ENCODE peak calls at places on chromosome 22, in five cellular contexts. W, X, O, Q and N are unnamed samples.

GRCh38 chr22:23240639-23241389 is 60.5 kb downstream of the BCR start:
- DNase-seq in W (peak), X (no peak), O (no peak), Q (peak), N (no peak)

GRCh38 chr22:36237462-36238347 is 1.6 kb downstream of the APOL2 start:
- DNase-seq in W (no peak), X (no peak), O (no peak), Q (peak), N (peak)

GRCh38 chr22:31425331-31426050 is 26.1 kb downstream of the DRG1 start:
- DNase-seq in W (no peak), X (no peak), O (no peak), Q (no peak), N (no peak)

GRCh38 chr22:35961480-35961902 is 67.1 kb downstream of the RBFOX2 start:
- DNase-seq in W (no peak), X (peak), O (no peak), Q (peak), N (peak)

GRCh38 chr22:34135749-34136148 is 215.5 kb upstream of the LARGE1 start:
- DNase-seq in W (no peak), X (no peak), O (no peak), Q (no peak), N (no peak)

GRCh38 chr22:30874431-30875370 is 93.9 kb downstream of the MORC2 start:
- DNase-seq in W (no peak), X (no peak), O (no peak), Q (no peak), N (no peak)

GRCh38 chr22:36590441-36591056 is 61.6 kb upstream of the EIF3D start:
- DNase-seq in W (no peak), X (no peak), O (no peak), Q (no peak), N (no peak)

GRCh38 chr22:24994070-24994763 is 41.7 kb downstream of the KIAA1671 start:
- DNase-seq in W (peak), X (peak), O (no peak), Q (no peak), N (no peak)

GRCh38 chr22:29202231-29203192 is 3.2 kb upstream of the EMID1 start:
- DNase-seq in W (peak), X (no peak), O (no peak), Q (peak), N (no peak)

GRCh38 chr22:23517804-23518380 is 62.2 kb downstream of the IGLL1 start:
- DNase-seq in W (no peak), X (no peak), O (no peak), Q (no peak), N (no peak)

GRCh38 chr22:24430431-24431308 is 3.3 kb downstream of the ADORA2A start:
- DNase-seq in W (no peak), X (no peak), O (no peak), Q (no peak), N (peak)

GRCh38 chr22:31230871-31231621 is 18.9 kb downstream of the LIMK2 start:
- DNase-seq in W (peak), X (peak), O (peak), Q (peak), N (peak)

GRCh38 chr22:45552580-45553332 is 50.1 kb downstream of the FBLN1 start:
- DNase-seq in W (peak), X (no peak), O (no peak), Q (peak), N (no peak)

GRCh38 chr22:41157083-41157482 is 48.0 kb upstream of the L3MBTL2 start:
- DNase-seq in W (no peak), X (no peak), O (no peak), Q (no peak), N (peak)

GRCh38 chr22:30824096-30824495 is 129.4 kb downstream of the OSBP2 start:
- DNase-seq in W (no peak), X (no peak), O (no peak), Q (no peak), N (no peak)

GRCh38 chr22:29139965-29140782 is 65.5 kb upstream of the EMID1 start:
- DNase-seq in W (no peak), X (no peak), O (no peak), Q (peak), N (no peak)

GRCh38 chr22:47124451-47124881 is 362.0 kb downstream of the TBC1D22A start:
- DNase-seq in W (no peak), X (no peak), O (no peak), Q (no peak), N (no peak)

GRCh38 chr22:20424937-20425587 is 12.6 kb downstream of the SCARF2 start:
- DNase-seq in W (no peak), X (no peak), O (no peak), Q (no peak), N (peak)

GRCh38 chr22:27866136-27867091 is 52.6 kb downstream of the PITPNB start:
- DNase-seq in W (peak), X (no peak), O (no peak), Q (peak), N (no peak)

GRCh38 chr22:46596819-46597218 is 23.4 kb upstream of the GRAMD4 start:
- DNase-seq in W (peak), X (no peak), O (peak), Q (no peak), N (no peak)

GRCh38 chr22:36362819-36363377 is 24.9 kb downstream of the MYH9 start:
- DNase-seq in W (no peak), X (no peak), O (no peak), Q (no peak), N (no peak)

GRCh38 chr22:37650463-37651136 is 7.9 kb upstream of the PDXP start:
- DNase-seq in W (no peak), X (no peak), O (no peak), Q (no peak), N (no peak)